ENCODE peak calls at places on chromosomes 7 and 10, in four cellular contexts. Z is fibroblast of villous mesenchyme, S is Caco-2, K is ascending aorta. O is an unnamed sample.

GRCh38 chr10:72248477-72249151 is 25.1 kb upstream of the DDIT4 start:
- DNase-seq in Z (peak), K (peak), S (no peak), O (peak)

GRCh38 chr7:74570533-74571156 is 86.9 kb upstream of the GTF2I start:
- DNase-seq in S (no peak), Z (no peak), K (no peak), O (no peak)

GRCh38 chr10:132918617-132919373 is 23.6 kb downstream of the CFAP46 start:
- DNase-seq in Z (no peak), K (no peak), S (no peak), O (peak)

GRCh38 chr10:94292448-94293118 is 70.2 kb downstream of the NOC3L start:
- DNase-seq in Z (peak), K (no peak), S (no peak), O (peak)

GRCh38 chr7:16905300-16906044 is 23.7 kb upstream of the AGR3 start:
- DNase-seq in S (peak), Z (peak), K (no peak), O (no peak)

GRCh38 chr7:5526190-5527037 is 102.8 kb upstream of the TNRC18 start:
- DNase-seq in S (peak), K (no peak), Z (no peak), O (no peak)

GRCh38 chr7:24290004-24290641 is 6.1 kb downstream of the NPY start:
- DNase-seq in K (no peak), S (peak), Z (peak), O (no peak)

GRCh38 chr10:44835300-44835699 is 75.8 kb upstream of the TMEM72 start:
- DNase-seq in S (no peak), K (no peak), Z (no peak), O (no peak)

GRCh38 chr7:73602721-73603651 is 21.3 kb downstream of the MLXIPL start:
- DNase-seq in S (no peak), K (no peak), Z (no peak), O (no peak)

GRCh38 chr7:17963281-17963680 is 23.0 kb upstream of the SNX13 start:
- DNase-seq in Z (peak), K (no peak), S (no peak), O (no peak)

GRCh38 chr7:25822823-25823222 is 329.2 kb upstream of the NFE2L3 start:
- DNase-seq in K (no peak), Z (no peak), S (no peak), O (no peak)

GRCh38 chr10:51521605-51522004 is 177.8 kb downstream of the CSTF2T start:
- DNase-seq in Z (no peak), K (no peak), S (no peak), O (no peak)

GRCh38 chr10:94088926-94089381 is 95.2 kb downstream of the PLCE1 start:
- DNase-seq in S (no peak), Z (peak), K (no peak), O (no peak)

GRCh38 chr7:29346574-29346973 is 152.0 kb downstream of the CHN2 start:
- DNase-seq in K (no peak), S (no peak), Z (no peak), O (no peak)

GRCh38 chr7:123748171-123748733 is 551 bp downstream of the WASL start:
- DNase-seq in S (peak), Z (peak), K (no peak), O (peak)

GRCh38 chr10:73225518-73225917 is 21.5 kb downstream of the DNAJC9 start:
- DNase-seq in K (no peak), Z (no peak), S (no peak), O (no peak)

GRCh38 chr10:72509951-72510350 is 115.9 kb downstream of the MICU1 start:
- DNase-seq in Z (no peak), S (no peak), K (no peak), O (no peak)

GRCh38 chr7:158021836-158022235 is 565.8 kb downstream of the PTPRN2 start:
- DNase-seq in K (no peak), Z (no peak), S (no peak), O (no peak)

GRCh38 chr10:86167762-86168128 is 198.8 kb downstream of the GRID1 start:
- DNase-seq in Z (no peak), S (no peak), K (no peak), O (no peak)

GRCh38 chr10:129971381-129972144 is 7.5 kb upstream of the EBF3 start:
- DNase-seq in K (no peak), S (peak), Z (peak), O (peak)

GRCh38 chr10:129970404-129971364 is 6.6 kb upstream of the EBF3 start:
- DNase-seq in K (no peak), Z (no peak), S (no peak), O (peak)

GRCh38 chr10:129968937-129969527 is 5.0 kb upstream of the EBF3 start:
- DNase-seq in K (no peak), S (no peak), Z (peak), O (peak)

GRCh38 chr10:129968020-129968861 is 4.2 kb upstream of the EBF3 start:
- DNase-seq in K (no peak), Z (no peak), S (no peak), O (peak)

GRCh38 chr10:129969528-129970264 is 5.6 kb upstream of the EBF3 start:
- DNase-seq in S (no peak), Z (no peak), K (no peak), O (no peak)
- H3K4me3 ChIP-seq in S (no peak), Z (no peak), K (no peak), O (peak)

GRCh38 chr10:100829933-100830727 is 82.6 kb upstream of the SLF2 start:
- DNase-seq in K (no peak), S (no peak), Z (no peak), O (no peak)

GRCh38 chr10:100830728-100831110 is 82.0 kb upstream of the SLF2 start:
- DNase-seq in S (no peak), K (no peak), Z (no peak), O (no peak)

GRCh38 chr10:100827819-100828743 is 82.7 kb downstream of the PAX2 start:
- DNase-seq in S (peak), Z (no peak), K (no peak), O (peak)

GRCh38 chr10:100828744-100829102 is 83.3 kb downstream of the PAX2 start:
- DNase-seq in S (peak), K (no peak), Z (no peak), O (no peak)

DNA sequence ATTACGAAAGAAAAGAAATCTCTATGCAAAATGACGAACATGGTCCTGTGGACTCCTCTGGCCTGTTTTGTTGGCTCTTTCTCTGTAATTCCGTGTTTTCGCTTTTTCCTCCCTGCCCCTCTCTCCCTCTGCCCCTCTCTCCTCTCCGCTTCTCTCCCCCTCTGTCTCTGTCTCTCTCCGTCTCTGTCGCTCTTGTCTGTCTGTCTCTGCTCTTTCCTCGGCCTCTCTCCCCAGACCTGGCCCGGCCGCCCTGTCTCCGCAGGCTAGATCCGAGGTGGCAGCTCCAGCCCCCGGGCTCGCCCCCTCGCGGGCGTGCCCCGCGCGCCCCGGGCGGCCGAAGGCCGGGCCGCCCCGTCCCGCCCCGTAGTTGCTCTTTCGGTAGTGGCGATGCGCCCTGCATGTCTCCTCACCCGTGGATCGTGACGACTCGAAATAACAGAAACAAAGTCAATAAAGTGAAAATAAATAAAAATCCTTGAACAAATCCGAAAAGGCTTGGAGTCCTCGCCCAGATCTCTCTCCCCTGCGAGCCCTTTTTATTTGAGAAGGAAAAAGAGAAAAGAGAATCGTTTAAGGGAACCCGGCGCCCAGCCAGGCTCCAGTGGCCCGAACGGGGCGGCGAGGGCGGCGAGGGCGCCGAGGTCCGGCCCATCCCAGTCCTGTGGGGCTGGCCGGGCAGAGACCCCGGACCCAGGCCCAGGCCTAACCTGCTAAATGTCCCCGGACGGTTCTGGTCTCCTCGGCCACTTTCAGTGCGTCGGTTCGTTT is 83.5 kb upstream of the SLF2 start:
- DNase-seq in K (no peak), S (peak), Z (no peak), O (no peak)
- H3K4me3 ChIP-seq in K (peak), S (peak), Z (peak), O (peak)

GRCh38 chr10:12606461-12606860 is 257.1 kb downstream of the CAMK1D start:
- DNase-seq in K (no peak), S (no peak), Z (no peak), O (no peak)

GRCh38 chr10:12603766-12604470 is 254.6 kb downstream of the CAMK1D start:
- DNase-seq in Z (no peak), S (no peak), K (no peak), O (no peak)

GRCh38 chr10:12602557-12602956 is 253.2 kb downstream of the CAMK1D start:
- DNase-seq in S (no peak), K (no peak), Z (no peak), O (no peak)

GRCh38 chr10:12608761-12609160 is 259.4 kb downstream of the CAMK1D start:
- DNase-seq in Z (no peak), S (no peak), K (no peak), O (no peak)

DNA sequence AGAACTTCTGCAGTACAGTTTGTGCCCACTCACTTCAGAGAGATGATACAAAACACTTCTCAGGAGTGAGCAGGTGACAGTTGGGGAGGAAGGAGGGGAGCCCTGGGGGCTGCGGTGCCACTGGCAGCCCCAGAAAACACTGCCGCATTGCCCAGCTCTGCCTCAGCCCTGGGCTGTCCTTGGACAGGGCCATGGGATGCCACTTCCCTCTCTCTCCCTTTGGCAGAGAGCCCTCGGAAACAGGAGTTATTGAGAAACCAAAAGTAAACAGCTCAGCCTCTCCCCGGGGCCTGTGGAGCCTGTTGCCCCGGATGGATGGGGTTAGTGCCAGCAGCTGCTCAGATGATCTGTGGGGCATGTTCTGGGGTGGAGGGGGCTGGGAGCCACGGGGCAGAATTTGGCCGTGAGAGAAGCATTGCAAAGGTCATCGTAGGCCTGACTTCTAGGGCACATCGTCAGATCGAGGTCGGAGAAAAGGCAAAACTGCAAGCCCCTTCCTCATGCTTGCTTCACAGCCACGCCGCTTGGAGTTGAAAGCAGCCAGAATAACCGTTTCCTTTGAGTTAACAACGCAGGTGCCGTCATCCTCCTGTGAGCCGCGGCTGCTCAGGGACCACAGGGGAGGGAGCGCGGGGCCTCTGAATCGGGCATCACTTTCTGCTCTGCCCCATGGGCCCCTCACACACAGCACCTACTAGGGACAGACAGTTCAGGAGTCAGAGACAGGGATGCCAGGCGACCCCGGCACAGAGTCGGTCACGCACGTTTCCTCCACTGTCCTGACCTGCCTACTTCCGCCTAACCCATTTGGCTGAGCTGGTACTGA is 256.4 kb downstream of the CAMK1D start:
- DNase-seq in K (peak), Z (peak), S (peak), O (peak)
- H3K4me3 ChIP-seq in K (peak), Z (peak), S (no peak), O (peak)

GRCh38 chr10:6927001-6927400 is 346.9 kb upstream of the PRKCQ start:
- DNase-seq in K (no peak), Z (no peak), S (no peak), O (no peak)

GRCh38 chr10:6924166-6924565 is 344.1 kb upstream of the PRKCQ start:
- DNase-seq in S (no peak), Z (peak), K (no peak), O (no peak)

GRCh38 chr10:6928531-6929080 is 348.5 kb upstream of the PRKCQ start:
- DNase-seq in S (no peak), K (no peak), Z (no peak), O (no peak)

GRCh38 chr10:6929157-6929830 is 349.2 kb upstream of the PRKCQ start:
- DNase-seq in K (no peak), Z (no peak), S (no peak), O (no peak)
- H3K4me3 ChIP-seq in K (no peak), Z (no peak), S (no peak), O (no peak)

DNA sequence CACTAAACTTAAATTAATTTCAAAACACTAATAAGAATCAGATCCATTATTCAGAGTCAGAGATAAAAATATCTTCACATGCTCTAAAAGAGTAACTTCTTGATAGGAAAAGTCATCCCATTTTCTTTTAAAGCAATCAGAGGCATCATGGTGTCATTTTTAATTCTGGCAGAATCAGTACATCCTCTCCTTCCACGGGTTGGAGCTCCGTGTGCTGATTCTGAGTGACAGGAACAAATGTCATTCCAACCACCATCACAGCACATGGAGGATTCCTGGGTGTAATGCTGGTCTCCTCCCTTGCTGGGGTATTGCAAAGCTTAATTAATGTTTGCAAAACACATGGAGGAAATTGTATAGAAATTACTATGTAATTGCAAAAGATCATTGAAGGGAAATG is 114.5 kb upstream of the IMMP2L start:
- DNase-seq in Z (no peak), S (no peak), K (no peak), O (no peak)
- H3K4me3 ChIP-seq in Z (no peak), S (no peak), K (no peak), O (no peak)

GRCh38 chr7:105003875-105004510 is 10.0 kb upstream of the KMT2E start:
- DNase-seq in S (no peak), K (no peak), Z (peak), O (no peak)
- H3K4me3 ChIP-seq in S (no peak), K (peak), Z (no peak), O (peak)

DNA sequence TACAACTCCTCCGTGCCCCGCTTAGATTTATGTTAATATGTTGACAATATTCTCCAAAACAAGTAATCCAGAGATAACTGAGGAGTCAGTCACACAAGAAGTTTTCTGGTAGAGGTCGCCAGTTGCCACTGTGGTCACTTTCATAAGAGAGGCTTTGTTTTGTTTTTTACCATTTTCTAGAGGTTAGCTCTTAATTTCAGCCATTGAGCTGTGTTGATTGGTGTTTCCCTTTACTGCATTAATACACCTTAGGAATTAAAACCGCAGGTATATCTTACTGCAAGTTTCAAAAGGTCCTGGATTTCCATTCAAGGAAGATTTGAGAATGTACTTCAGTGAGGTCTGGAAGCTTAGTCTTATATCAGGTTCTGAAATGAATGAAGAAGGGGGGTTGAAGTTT is 3.5 kb downstream of the BMI1 start:
- DNase-seq in Z (no peak), K (no peak), S (no peak), O (no peak)
- H3K4me3 ChIP-seq in Z (no peak), K (peak), S (peak), O (peak)

DNA sequence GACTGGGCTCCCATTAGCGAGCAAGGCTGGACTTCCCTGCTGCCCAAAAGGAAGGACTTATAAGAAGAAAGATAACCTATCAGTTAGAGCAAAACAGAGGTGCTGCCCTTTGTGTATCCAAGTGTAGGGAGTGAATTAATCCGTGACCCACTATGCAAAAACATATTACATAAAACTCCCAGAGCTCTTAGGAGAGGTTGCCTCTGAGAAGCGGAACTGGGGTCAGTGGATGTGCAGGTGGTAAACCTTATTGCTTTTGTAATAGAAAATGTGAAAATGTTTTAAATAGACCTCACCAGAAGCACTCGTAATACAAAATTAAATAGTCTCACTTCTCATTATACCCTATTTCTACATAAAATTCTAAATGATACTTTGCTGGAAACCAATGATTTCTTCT is 17.1 kb upstream of the IL6 start:
- DNase-seq in S (no peak), K (no peak), Z (no peak), O (no peak)
- H3K4me3 ChIP-seq in S (no peak), K (no peak), Z (no peak), O (no peak)

GRCh38 chr10:103542764-103543616 is 49.5 kb downstream of the NEURL1 start:
- DNase-seq in Z (peak), S (peak), K (no peak), O (no peak)
- H3K4me3 ChIP-seq in Z (peak), S (peak), K (peak), O (peak)